ENCODE peak calls at places on chromosomes 2 and 18, in eight cellular contexts. Z is left kidney; N is RWPE1; R is sigmoid colon; J is stomach; D is stimulated activated CD8-positive, alpha-beta memory T cell treated with anti-CD3 and anti-CD28 coated beads, Interleukin-15, amount 100 ng/mL, for 48 hours; I is erythroblast; T is fibroblast of mammary gland. M is an unnamed sample.

GRCh38 chr2:215863687-215864086 is 149.7 kb downstream of the MREG start:
- DNase-seq in J (no peak), I (no peak), N (no peak), D (no peak), R (no peak), T (no peak), Z (no peak), M (no peak)

GRCh38 chr2:31378389-31378788 is 36.2 kb downstream of the XDH start:
- DNase-seq in T (no peak), I (no peak), J (no peak), N (no peak), D (no peak), R (no peak), Z (no peak), M (no peak)

GRCh38 chr2:96408631-96409542 is 73.3 kb downstream of the NCAPH start:
- DNase-seq in R (no peak), D (no peak), J (peak), Z (peak), I (no peak), T (peak), N (no peak), M (no peak)

GRCh38 chr2:221596192-221596591 is 24.1 kb upstream of the EPHA4 start:
- DNase-seq in R (no peak), Z (no peak), J (no peak), T (peak), I (peak), D (no peak), N (peak), M (no peak)

GRCh38 chr18:57150828-57151227 is 3.9 kb downstream of the BOD1L2 start:
- DNase-seq in Z (peak), D (no peak), R (no peak), I (no peak), T (no peak), J (no peak), N (no peak), M (no peak)

GRCh38 chr2:172007372-172007771 is 7.6 kb downstream of the METAP1D start:
- DNase-seq in I (no peak), D (no peak), Z (no peak), T (no peak), N (no peak), J (no peak), R (no peak), M (no peak)

GRCh38 chr2:11573418-11574175 is 39.8 kb downstream of the GREB1 start:
- DNase-seq in R (peak), I (no peak), N (no peak), J (no peak), T (no peak), D (no peak), Z (no peak), M (no peak)

GRCh38 chr2:84022810-84023431 is 436.2 kb downstream of the SUCLG1 start:
- DNase-seq in I (peak), N (peak), J (no peak), R (no peak), Z (peak), T (peak), D (no peak), M (peak)

GRCh38 chr18:63284861-63285260 is 34.7 kb downstream of the BCL2 start:
- DNase-seq in D (no peak), J (no peak), T (no peak), R (no peak), I (no peak), N (no peak), Z (no peak), M (no peak)

GRCh38 chr18:67302043-67302442 is 214.5 kb downstream of the DSEL start:
- DNase-seq in I (no peak), R (no peak), J (no peak), D (no peak), Z (no peak), N (peak), T (peak), M (no peak)